ENCODE peak calls at places on chromosome 20, in four cellular contexts. M is hepatocyte, P is GM23248, A is neural progenitor cell. L is an unnamed sample. For H4K20me1, the result is how much of the 10 kb centered on the place peaks cover.

GRCh38 chr20:31819083-31819784 is at the start of gene MYLK2:
- DNase-seq in M (no peak), P (no peak), A (no peak), L (no peak)

GRCh38 chr20:35772563-35773058 is 796 bp downstream of the PHF20 start:
- DNase-seq in M (no peak), P (peak), A (peak), L (no peak)

GRCh38 chr20:49024220-49024619 is 21.9 kb upstream of the CSE1L start:
- DNase-seq in M (no peak), P (no peak), A (no peak), L (no peak)

GRCh38 chr20:51532577-51533191 is 9.8 kb downstream of the NFATC2 start:
- DNase-seq in M (no peak), P (peak), A (no peak), L (peak)

GRCh38 chr20:49534314-49534713 is 33.6 kb downstream of the PTGIS start:
- DNase-seq in M (peak), P (peak), A (peak), L (peak)

GRCh38 chr20:11790047-11790446 is 127.6 kb upstream of the BTBD3 start:
- DNase-seq in M (no peak), P (no peak), A (no peak), L (peak)

GRCh38 chr20:20205141-20205861 is 153.0 kb downstream of the CFAP61 start:
- DNase-seq in M (no peak), P (no peak), A (no peak), L (no peak)

GRCh38 chr20:20003088-20003954 is 13.8 kb upstream of the NAA20 start:
- DNase-seq in M (no peak), P (peak), A (no peak), L (no peak)

GRCh38 chr20:48671141-48671540 is 156.7 kb downstream of the PREX1 start:
- DNase-seq in M (no peak), P (no peak), A (no peak), L (no peak)

GRCh38 chr20:17381701-17382100 is 149.5 kb downstream of the BFSP1 start:
- DNase-seq in M (no peak), P (peak), A (no peak), L (peak)

GRCh38 chr20:49347156-49347555 is 69.3 kb upstream of the ZNFX1 start:
- DNase-seq in M (no peak), P (no peak), A (no peak), L (peak)

GRCh38 chr20:55394592-55394991 is 610.7 kb downstream of the CBLN4 start:
- DNase-seq in M (no peak), P (no peak), A (no peak), L (no peak)

GRCh38 chr20:13855613-13856012 is 70.8 kb downstream of the NDUFAF5 start:
- DNase-seq in M (no peak), P (no peak), A (no peak), L (no peak)

GRCh38 chr20:54122189-54122588 is 51.6 kb downstream of the CYP24A1 start:
- DNase-seq in M (peak), P (peak), A (no peak), L (peak)

GRCh38 chr20:41017448-41018042 is 11.1 kb upstream of the TOP1 start:
- DNase-seq in M (no peak), P (no peak), A (no peak), L (peak)

GRCh38 chr20:58538752-58539151 is 23.6 kb upstream of the APCDD1L start:
- DNase-seq in M (no peak), P (peak), A (no peak), L (peak)

GRCh38 chr20:50321797-50322480 is 131.3 kb downstream of the CEBPB start:
- DNase-seq in M (no peak), P (peak), A (no peak), L (no peak)

GRCh38 chr20:51189814-51190782 is 167.2 kb upstream of the KCNG1 start:
- DNase-seq in M (no peak), P (no peak), A (no peak), L (no peak)

GRCh38 chr20:49785851-49786174 is 26.8 kb upstream of the SLC9A8 start:
- DNase-seq in M (no peak), P (no peak), A (no peak), L (no peak)

GRCh38 chr20:49381558-49382493 is 100.6 kb downstream of the KCNB1 start:
- DNase-seq in M (peak), P (peak), A (no peak), L (peak)

GRCh38 chr20:24256307-24256706 is 213.1 kb upstream of the SYNDIG1 start:
- DNase-seq in M (no peak), P (no peak), A (no peak), L (no peak)

GRCh38 chr20:57609842-57610167 is 10.4 kb downstream of the ZBP1 start:
- DNase-seq in M (no peak), P (no peak), A (peak), L (no peak)

GRCh38 chr20:52191436-52192295 is at the start of gene ZFP64:
- DNase-seq in M (peak), P (peak), A (peak), L (peak)

GRCh38 chr20:38230957-38231785 is 29.4 kb downstream of the KIAA1755 start:
- DNase-seq in M (no peak), P (peak), A (no peak), L (no peak)

GRCh38 chr20:24960861-24961260 is 11.8 kb downstream of the CST7 start:
- DNase-seq in M (no peak), P (no peak), A (no peak), L (no peak)

GRCh38 chr20:32678948-32679347 is 5.2 kb upstream of the C20orf203 start:
- DNase-seq in M (no peak), P (peak), A (no peak), L (peak)

GRCh38 chr20:37279820-37280219 is 9.6 kb upstream of the MANBAL start:
- DNase-seq in M (no peak), P (no peak), A (no peak), L (no peak)

GRCh38 chr20:23752481-23753193 is 1.9 kb upstream of the CST1 start:
- DNase-seq in M (no peak), P (no peak), A (no peak), L (no peak)

DNA sequence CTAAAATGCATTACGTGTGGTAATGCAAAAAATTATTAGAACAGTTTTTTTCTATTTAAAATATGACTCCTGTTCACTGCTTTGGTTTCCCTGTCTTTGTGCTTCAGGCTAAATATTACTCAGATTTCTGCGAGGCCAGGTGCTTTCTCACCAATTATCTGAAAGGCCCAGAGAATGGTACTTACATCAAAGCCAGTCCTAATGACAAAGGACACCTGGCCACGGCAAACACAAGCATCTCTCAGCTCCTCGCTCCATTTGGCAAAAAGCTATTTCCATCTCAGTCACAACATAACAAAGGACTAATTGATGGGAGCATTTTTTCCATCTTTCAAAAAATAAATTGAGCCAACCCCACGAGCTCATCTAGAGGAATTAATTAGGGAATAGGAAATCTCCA is 236.8 kb downstream of the HAO1 start:
- DNase-seq in M (no peak), P (no peak), A (no peak), L (no peak)
- TF ChIP-seq EZH2phosphoT487 in M (no peak), P (no peak), A (no peak), L (no peak)

GRCh38 chr20:1386323-1386722 is 6.5 kb downstream of the FKBP1A start:
- DNase-seq in M (no peak), P (no peak), A (no peak), L (no peak)
- H4K20me1 ChIP-seq in M (half or more), P (under half), A (half or more), L (half or more)

DNA sequence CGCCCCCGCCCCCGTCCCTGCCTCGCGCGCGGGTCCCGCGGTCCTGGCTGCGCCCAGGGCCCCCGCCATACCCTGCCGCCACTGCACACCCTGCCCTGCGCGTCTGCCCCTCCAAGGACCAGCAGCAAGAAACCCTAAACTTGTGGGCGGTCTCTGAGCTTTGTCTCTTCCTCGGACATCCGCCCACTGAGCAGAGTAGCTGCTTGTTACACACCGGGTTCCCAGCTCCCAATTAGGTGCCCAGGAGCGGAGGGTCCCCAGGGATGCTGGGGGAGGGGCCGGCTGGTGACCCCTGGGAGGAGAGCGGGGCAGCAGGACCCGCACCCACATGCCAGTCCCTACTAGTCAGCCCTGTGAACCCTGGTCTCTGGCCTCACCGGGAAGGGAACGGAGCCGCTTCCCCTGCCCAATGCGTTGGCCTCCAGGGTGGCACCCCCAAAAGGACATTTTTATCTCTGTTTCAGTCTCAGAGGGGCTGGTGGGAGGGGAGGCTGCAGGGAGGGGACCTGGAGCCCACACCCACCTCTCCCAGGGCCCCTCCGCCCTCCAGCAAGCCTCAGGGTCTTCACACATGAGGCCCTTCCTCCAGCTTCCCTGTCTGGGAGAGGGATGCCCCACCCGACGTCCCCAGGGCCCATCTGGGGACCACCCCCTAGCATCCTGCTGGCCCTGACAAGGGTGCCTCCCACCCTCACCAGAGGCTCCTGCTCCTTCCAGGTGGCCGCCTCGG is 10.5 kb downstream of the STMN3 start:
- DNase-seq in M (no peak), P (no peak), A (peak), L (peak)
- TF ChIP-seq EZH2phosphoT487 in M (no peak), P (no peak), A (no peak), L (no peak)

DNA sequence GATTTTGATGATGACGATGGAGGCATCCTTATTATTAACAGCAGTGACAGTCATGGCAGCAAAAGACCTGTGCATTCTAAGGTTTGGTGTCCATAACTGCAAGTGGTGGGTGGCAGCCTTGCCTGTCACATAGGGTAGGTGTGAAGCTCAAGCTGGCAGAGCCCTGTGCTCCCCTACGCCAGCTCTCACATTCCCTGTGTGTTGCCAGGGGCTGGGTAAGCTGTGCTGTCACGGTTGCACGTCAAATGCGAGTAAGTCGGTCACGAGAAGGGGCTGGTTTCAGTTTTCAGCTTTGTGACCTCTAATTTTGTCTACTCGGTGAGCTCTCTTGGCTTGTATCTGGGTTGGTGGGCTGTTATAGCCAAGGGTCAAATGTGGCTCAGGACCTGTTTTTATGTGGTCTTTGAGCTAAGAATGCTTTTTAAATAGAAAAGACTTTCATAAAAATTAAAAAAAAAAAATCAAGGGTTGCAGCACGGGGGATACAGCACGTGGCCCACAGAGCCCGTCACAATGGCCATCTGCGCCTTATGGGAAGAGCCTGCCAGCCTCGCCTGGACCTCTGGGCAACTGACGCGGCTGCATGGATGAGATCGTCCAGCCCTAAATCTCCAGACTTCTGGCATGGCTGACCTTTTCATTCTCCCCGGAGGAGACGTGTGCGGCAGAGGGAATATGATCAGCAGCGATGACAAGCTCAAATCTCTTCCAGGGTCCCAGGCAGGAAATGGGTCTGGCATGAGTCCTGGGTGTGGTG is 148.5 kb downstream of the PHACTR3 start:
- DNase-seq in M (no peak), P (peak), A (no peak), L (no peak)
- H4K20me1 ChIP-seq in M (under half), P (under half), A (under half), L (under half)

GRCh38 chr20:22623211-22623610 is 38.8 kb upstream of the FOXA2 start:
- DNase-seq in M (no peak), P (peak), A (no peak), L (peak)
- TF ChIP-seq EZH2phosphoT487 in M (no peak), P (no peak), A (no peak), L (no peak)

DNA sequence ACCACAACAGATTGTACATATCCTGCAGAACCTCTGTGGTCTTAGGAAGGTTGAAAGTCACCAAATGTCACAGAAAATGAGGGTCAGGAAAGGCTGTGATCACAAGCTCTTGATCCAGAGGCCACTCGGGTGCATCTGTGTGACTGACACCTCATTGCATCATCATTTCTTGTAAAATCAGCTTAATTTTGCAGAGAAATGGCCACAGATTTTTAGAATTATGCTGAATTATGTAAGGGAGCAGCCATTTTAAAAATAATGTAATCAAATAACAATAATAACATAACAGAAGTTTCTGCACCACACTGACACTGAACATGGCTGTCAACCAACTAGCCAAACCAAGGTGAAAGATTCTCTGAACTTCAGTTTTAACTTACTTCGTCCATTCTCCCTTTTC is 32.5 kb upstream of the PRND start:
- DNase-seq in M (no peak), P (peak), A (no peak), L (no peak)
- H4K20me1 ChIP-seq in M (under half), P (under half), A (under half), L (half or more)

GRCh38 chr20:44946266-44946852 is 13.8 kb downstream of the TOMM34 start:
- DNase-seq in M (no peak), P (no peak), A (no peak), L (no peak)

GRCh38 chr20:44942264-44942973 is 17.8 kb downstream of the TOMM34 start:
- DNase-seq in M (no peak), P (no peak), A (peak), L (no peak)

GRCh38 chr20:44948107-44948506 is 12.1 kb downstream of the TOMM34 start:
- DNase-seq in M (no peak), P (no peak), A (no peak), L (no peak)

GRCh38 chr20:44943828-44944227 is 16.4 kb downstream of the TOMM34 start:
- DNase-seq in M (no peak), P (no peak), A (no peak), L (no peak)

GRCh38 chr20:44945261-44945660 is 14.9 kb downstream of the TOMM34 start:
- DNase-seq in M (no peak), P (no peak), A (no peak), L (no peak)
- TF ChIP-seq EZH2phosphoT487 in M (no peak), P (no peak), A (no peak), L (no peak)

GRCh38 chr20:60101201-60101893 is 143.1 kb downstream of the CDH26 start:
- DNase-seq in M (no peak), P (no peak), A (no peak), L (no peak)

GRCh38 chr20:60100780-60101179 is 142.6 kb downstream of the CDH26 start:
- DNase-seq in M (no peak), P (no peak), A (no peak), L (no peak)

GRCh38 chr20:60102665-60103210 is 144.5 kb downstream of the CDH26 start:
- DNase-seq in M (no peak), P (no peak), A (no peak), L (peak)

GRCh38 chr20:60104980-60105379 is 146.8 kb downstream of the CDH26 start:
- DNase-seq in M (no peak), P (no peak), A (no peak), L (no peak)

GRCh38 chr20:60101894-60102281 is 143.7 kb downstream of the CDH26 start:
- DNase-seq in M (no peak), P (no peak), A (no peak), L (no peak)
- H4K20me1 ChIP-seq in M (under half), P (under half), A (under half), L (under half)

L was measured in PC-3.